ENCODE peak calls at places on chromosomes 11 and 22, in five cellular contexts. D is kidney, P is upper lobe of right lung, M is fibroblast of lung, S is HepG2. E is an unnamed sample.

GRCh38 chr11:67382481-67383136 is 9.2 kb upstream of the RAD9A start:
- DNase-seq in D (peak), P (peak), M (peak), S (peak), E (peak)

GRCh38 chr22:17706451-17706900 is 67.8 kb downstream of the BID start:
- DNase-seq in D (no peak), P (no peak), M (peak), S (peak), E (peak)

GRCh38 chr11:128544625-128545024 is 42.7 kb downstream of the ETS1 start:
- DNase-seq in D (no peak), P (no peak), M (peak), S (no peak), E (no peak)

GRCh38 chr11:114154271-114155047 is 94.9 kb downstream of the ZBTB16 start:
- DNase-seq in D (peak), P (no peak), M (peak), S (peak), E (no peak)

GRCh38 chr22:19896665-19897355 is 42.1 kb upstream of the GNB1L start:
- DNase-seq in D (peak), P (no peak), M (no peak), S (no peak), E (no peak)

GRCh38 chr11:120324932-120325810 is at the start of gene TLCD5:
- DNase-seq in D (peak), P (peak), M (peak), S (peak), E (peak)

GRCh38 chr22:46454910-46455269 is 82.5 kb downstream of the CELSR1 start:
- DNase-seq in D (no peak), P (no peak), M (no peak), S (no peak), E (no peak)

GRCh38 chr22:35498446-35498845 is 42.2 kb upstream of the RASD2 start:
- DNase-seq in D (no peak), P (no peak), M (no peak), S (no peak), E (no peak)

GRCh38 chr11:122807731-122808485 is 30.4 kb upstream of the CRTAM start:
- DNase-seq in D (no peak), P (no peak), M (peak), S (no peak), E (no peak)

GRCh38 chr11:121421149-121421906 is 30.8 kb upstream of the SORL1 start:
- DNase-seq in D (no peak), P (no peak), M (no peak), S (no peak), E (no peak)

GRCh38 chr22:49951678-49951985 is 8.9 kb upstream of the PIM3 start:
- DNase-seq in D (no peak), P (no peak), M (no peak), S (no peak), E (no peak)

DNA sequence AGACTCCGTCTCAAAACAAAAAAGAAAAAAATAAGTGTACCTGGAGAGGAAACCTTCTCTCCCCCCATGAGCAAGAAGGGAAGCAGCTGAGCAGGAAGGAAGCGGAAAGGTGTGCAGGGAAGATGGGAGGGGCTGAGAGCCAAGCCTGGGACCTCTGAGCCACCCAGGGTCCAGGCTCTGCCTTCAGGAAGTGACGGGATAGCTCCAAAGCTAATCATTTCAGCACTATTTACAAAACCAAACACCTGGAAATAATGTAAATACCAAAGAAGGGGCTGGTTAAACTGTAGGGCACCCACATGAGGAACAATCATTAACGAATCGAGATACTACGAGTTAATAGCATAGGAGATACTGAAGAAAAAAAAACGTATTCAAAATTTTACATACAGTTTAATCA is 27.9 kb downstream of the ARRB1 start:
- DNase-seq in D (no peak), P (no peak), M (no peak), S (peak), E (peak)
- H3K27ac ChIP-seq in D (no peak), P (peak), M (no peak), S (peak), E (peak)

GRCh38 chr11:32435947-32436750 is 810 bp upstream of the WT1 start:
- DNase-seq in D (no peak), P (no peak), M (no peak), S (no peak), E (no peak)
- H3K4me3 ChIP-seq in D (peak), P (peak), M (no peak), S (peak), E (no peak)

GRCh38 chr11:8766993-8767374 is 84.4 kb downstream of the RPL27A start:
- DNase-seq in D (no peak), P (no peak), M (no peak), S (no peak), E (no peak)
- H3K27ac ChIP-seq in D (no peak), P (no peak), M (peak), S (no peak), E (peak)

GRCh38 chr11:134516529-134516928 is 104.5 kb upstream of the B3GAT1 start:
- DNase-seq in D (peak), P (peak), M (no peak), S (no peak), E (peak)

GRCh38 chr11:134517115-134517514 is 105.1 kb upstream of the B3GAT1 start:
- DNase-seq in D (no peak), P (no peak), M (no peak), S (no peak), E (no peak)

GRCh38 chr11:134513585-134514120 is 101.6 kb upstream of the B3GAT1 start:
- DNase-seq in D (peak), P (peak), M (no peak), S (no peak), E (no peak)

GRCh38 chr11:134514354-134514951 is 102.4 kb upstream of the B3GAT1 start:
- DNase-seq in D (peak), P (peak), M (no peak), S (no peak), E (no peak)

DNA sequence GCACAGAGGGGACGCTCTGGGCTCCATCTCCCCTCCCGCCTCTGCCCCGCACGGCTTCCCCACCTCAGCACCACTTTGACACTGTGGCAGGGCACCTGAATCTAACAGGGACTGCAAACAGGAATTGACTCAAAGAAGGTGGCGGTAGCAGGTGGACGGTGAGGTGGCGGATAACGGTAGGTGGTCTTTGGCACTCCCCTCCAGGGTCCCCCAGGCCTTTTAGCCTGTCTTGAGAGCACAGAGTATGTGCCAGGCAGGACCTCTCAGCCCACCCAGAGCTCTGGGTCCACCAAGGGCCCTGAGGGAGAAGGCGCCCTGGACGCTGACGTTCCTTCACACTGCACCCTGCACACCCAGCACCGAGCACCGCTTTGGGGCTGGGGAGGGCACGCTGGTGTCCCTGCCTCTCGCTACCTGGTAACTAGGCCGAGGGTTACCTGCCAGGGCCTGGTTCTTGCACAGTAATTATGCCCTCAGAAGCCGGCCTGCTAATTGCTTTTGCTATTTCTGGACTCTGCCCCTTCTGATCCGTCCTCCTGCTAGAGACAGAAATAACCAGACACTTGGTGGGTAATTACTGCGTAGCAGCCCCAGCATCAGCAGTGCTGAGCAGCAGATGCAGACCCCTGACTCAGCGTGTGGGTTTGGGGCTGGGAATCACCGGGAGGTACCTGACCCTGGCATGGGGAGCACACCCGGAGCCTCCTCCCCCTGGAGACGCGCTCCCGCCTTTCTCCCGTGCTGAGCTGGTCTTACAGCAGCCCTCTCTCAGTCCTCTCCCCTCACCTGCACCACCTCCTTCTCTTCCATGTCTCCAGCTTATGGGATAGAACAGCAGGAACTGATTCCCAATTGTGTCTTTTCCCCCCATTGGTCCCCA is 103.3 kb upstream of the B3GAT1 start:
- DNase-seq in D (peak), P (peak), M (no peak), S (no peak), E (peak)
- H3K4me3 ChIP-seq in D (no peak), P (no peak), M (no peak), S (no peak), E (no peak)

GRCh38 chr11:1746956-1747752 is 3.2 kb downstream of the IFITM10 start:
- DNase-seq in D (no peak), P (peak), M (no peak), S (no peak), E (no peak)
- H3K27ac ChIP-seq in D (peak), P (no peak), M (no peak), S (no peak), E (no peak)

GRCh38 chr11:76140912-76141574 is 65.3 kb downstream of the WNT11 start:
- DNase-seq in D (no peak), P (no peak), M (no peak), S (no peak), E (no peak)
- H3K4me3 ChIP-seq in D (no peak), P (no peak), M (no peak), S (no peak), E (no peak)

DNA sequence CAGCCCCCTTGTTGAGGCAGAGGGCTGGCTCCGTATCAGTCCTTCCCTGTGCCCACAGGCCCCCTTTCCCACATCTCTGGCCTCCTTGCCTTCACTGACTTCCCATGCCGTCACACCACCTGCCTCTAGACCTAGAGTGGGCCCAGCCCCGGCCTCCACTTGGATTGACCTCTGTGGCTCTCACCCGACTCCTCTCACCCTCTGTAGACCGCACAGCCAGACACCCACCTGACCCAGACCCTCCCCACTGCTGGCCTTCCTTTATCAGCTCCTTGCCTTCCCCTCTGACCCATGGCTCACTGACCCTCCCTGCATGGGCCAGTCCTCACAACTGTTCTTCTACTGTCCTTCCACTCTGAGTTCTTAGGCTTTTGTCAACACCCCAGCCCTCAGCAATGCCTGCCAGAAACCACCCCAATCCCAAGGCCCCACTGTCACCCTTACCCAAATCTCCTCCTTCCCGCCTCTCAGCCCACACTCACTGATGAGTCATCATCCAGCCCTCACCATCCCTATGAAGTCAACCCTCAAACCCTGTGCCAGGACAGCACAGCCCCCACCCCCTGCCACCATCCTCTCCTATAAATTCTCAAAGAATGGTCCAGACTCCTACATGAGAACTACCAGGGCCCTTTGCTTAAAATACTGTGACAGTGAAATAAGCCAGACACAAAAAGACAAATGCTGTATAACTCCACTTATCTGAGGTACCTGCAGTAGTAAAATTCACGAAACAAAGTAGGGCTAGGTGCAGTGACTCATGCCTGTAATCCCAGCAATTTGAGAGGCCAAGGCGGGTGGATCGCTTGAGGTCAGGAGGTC is 53.4 kb downstream of the SCGB1A1 start:
- DNase-seq in D (no peak), P (no peak), M (peak), S (peak), E (no peak)
- H3K27ac ChIP-seq in D (no peak), P (no peak), M (no peak), S (peak), E (no peak)

DNA sequence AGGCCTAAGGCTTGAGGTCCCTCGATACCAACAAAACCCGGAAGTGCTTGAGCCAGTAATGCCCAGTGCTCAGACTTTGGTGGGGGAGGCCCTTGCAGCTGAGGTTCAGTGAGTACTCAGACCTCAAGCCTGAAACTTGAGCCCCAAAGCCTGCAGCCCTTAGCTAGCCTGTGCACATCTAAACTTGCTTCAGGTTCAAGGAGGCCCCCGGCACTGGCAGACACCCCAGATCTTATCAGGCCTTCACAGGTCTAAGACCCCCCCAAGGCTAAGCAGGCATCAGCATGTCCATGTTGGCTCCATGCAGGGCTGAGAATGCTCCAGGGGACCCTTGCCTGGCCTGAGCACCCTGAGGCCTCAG is 993 bp upstream of the CASTOR1 start:
- DNase-seq in D (no peak), P (no peak), M (no peak), S (no peak), E (no peak)
- H3K4me3 ChIP-seq in D (peak), P (peak), M (no peak), S (peak), E (no peak)

GRCh38 chr11:96161271-96162089 is 181.5 kb downstream of the MAML2 start:
- DNase-seq in D (no peak), P (no peak), M (peak), S (no peak), E (no peak)
- H3K27ac ChIP-seq in D (no peak), P (no peak), M (peak), S (no peak), E (peak)

DNA sequence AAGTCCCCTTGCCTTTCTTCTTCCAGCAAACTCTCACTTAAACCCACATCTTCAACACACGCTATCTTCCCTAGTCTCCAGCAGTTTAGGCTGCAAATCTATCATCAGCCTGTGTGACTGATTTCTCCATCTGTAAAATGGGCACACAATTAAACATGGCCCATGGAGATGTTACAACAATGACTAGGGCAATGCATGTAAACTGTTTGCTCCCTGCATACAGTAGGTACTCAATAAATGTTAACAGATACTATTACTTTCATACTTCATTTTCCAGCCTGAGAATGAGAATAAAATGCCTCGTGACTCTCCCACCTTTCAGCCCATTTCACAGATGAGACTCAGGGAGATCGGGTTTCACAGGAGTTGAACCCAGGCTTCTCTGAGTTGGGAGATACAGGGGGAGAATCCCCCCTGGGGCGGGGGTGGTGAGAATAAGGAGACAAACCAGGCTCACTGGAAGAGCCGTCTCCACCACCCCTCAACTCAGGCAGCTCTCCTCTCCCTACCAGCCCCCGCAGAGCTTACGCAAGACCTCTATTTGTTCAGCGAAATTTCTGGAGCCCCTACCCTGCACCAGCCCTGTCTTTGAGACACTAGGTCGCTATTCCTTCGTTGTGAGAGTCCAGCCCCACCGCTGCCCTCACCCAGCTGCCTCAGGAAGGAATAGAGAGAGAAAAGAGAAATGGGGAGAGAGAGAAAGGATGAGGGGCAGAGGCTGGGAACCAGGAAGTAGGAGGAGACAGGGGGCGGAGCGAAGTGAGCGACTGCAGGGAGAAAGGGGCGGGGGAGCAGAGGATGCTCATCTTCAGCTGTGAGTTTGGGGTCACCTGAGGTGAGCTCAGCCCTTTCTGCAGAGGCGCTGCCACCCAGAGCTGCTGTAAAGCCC is 42.1 kb upstream of the KLHL35 start:
- DNase-seq in D (peak), P (peak), M (peak), S (no peak), E (peak)
- H3K4me3 ChIP-seq in D (no peak), P (no peak), M (no peak), S (no peak), E (no peak)